ENCODE peak calls at places on chromosome 22, in nine cellular contexts. N is ovary, E is stomach, Q is A549, K is H1, C is suprapubic skin, F is tibial nerve, S is transverse colon, G is SK-N-SH. T is an unnamed sample.

GRCh38 chr22:27551402-27551801 is 250.2 kb downstream of the MN1 start:
- DNase-seq in N (no peak), E (no peak), Q (no peak), K (no peak), C (no peak), F (no peak), S (no peak), G (no peak), T (no peak)

GRCh38 chr22:29689201-29689871 is 30.5 kb upstream of the CABP7 start:
- DNase-seq in N (no peak), E (no peak), Q (no peak), K (no peak), C (no peak), F (no peak), S (no peak), G (no peak), T (no peak)

GRCh38 chr22:32804823-32805585 is 3.5 kb downstream of the TIMP3 start:
- DNase-seq in N (no peak), E (no peak), Q (no peak), K (no peak), C (no peak), F (no peak), S (no peak), G (no peak), T (no peak)

GRCh38 chr22:27534720-27535125 is 266.8 kb downstream of the MN1 start:
- DNase-seq in N (no peak), E (no peak), Q (no peak), K (no peak), C (no peak), F (no peak), S (no peak), G (no peak), T (no peak)

GRCh38 chr22:27394806-27395404 is 406.7 kb downstream of the MN1 start:
- DNase-seq in N (no peak), E (no peak), Q (no peak), K (no peak), C (no peak), F (no peak), S (no peak), G (no peak), T (no peak)

GRCh38 chr22:44586337-44586990 is 88.4 kb upstream of the RTL6 start:
- DNase-seq in N (no peak), E (no peak), Q (no peak), K (no peak), C (no peak), F (no peak), S (no peak), G (no peak), T (peak; percentile 56)

GRCh38 chr22:27223317-27224177 is 566.2 kb downstream of the MIAT start:
- DNase-seq in N (no peak), E (no peak), Q (no peak), K (no peak), C (no peak), F (no peak), S (no peak), G (no peak), T (no peak)

GRCh38 chr22:44462246-44463015 is 35.6 kb downstream of the RTL6 start:
- DNase-seq in N (no peak), E (peak; percentile 20), Q (no peak), K (no peak), C (no peak), F (no peak), S (no peak), G (no peak), T (no peak)

GRCh38 chr22:49997932-49998717 is 14.4 kb downstream of the IL17REL start:
- DNase-seq in N (no peak), E (no peak), Q (no peak), K (no peak), C (no peak), F (no peak), S (no peak), G (peak; percentile 28), T (no peak)

GRCh38 chr22:44516841-44517240 is 18.8 kb upstream of the RTL6 start:
- DNase-seq in N (no peak), E (no peak), Q (no peak), K (no peak), C (no peak), F (no peak), S (no peak), G (no peak), T (no peak)

GRCh38 chr22:40603088-40603605 is 33.4 kb downstream of the MRTFA start:
- DNase-seq in N (no peak), E (no peak), Q (no peak), K (no peak), C (no peak), F (no peak), S (no peak), G (no peak), T (no peak)

GRCh38 chr22:42357634-42358296 is 74.4 kb downstream of the NFAM1 start:
- DNase-seq in N (no peak), E (peak; percentile 87), Q (no peak), K (no peak), C (no peak), F (no peak), S (no peak), G (no peak), T (peak; percentile 78)

GRCh38 chr22:31921106-31921505 is 23.2 kb upstream of the YWHAH start:
- DNase-seq in N (no peak), E (no peak), Q (no peak), K (no peak), C (no peak), F (no peak), S (no peak), G (no peak), T (no peak)

GRCh38 chr22:41482319-41482935 is 13.5 kb downstream of the ACO2 start:
- DNase-seq in N (no peak), E (no peak), Q (no peak), K (no peak), C (no peak), F (no peak), S (no peak), G (no peak), T (no peak)

GRCh38 chr22:44723801-44724200 is 21.8 kb downstream of the PRR5 start:
- DNase-seq in N (no peak), E (no peak), Q (peak; percentile 39), K (no peak), C (no peak), F (no peak), S (no peak), G (peak; percentile 61), T (no peak)

DNA sequence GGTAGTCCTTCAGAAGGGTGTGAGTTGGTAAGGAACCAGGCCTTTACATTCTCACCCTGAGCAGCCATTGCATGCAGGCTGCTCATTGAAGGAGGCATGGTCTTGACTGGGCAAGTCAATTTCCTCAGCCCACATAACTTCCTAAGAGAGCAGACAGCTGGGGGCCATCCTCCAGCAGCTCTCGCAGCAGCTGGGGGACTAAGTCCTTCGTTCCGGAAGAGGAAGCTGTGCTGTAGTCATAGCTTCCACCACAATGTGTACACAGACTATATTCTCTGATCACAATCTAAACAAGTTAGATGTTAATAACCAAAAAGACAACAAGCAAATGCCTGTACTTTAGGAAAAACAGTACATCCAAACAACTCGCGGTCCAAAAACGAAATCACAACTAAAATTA is 30.1 kb upstream of the MPPED1 start:
- DNase-seq in N (no peak), E (no peak), Q (no peak), K (no peak), C (no peak), F (no peak), S (peak; percentile 15), G (no peak), T (peak; percentile 3)
- TF ChIP-seq EP300 in N (no peak), E (no peak), Q (no peak), K (no peak), C (no peak), F (no peak), S (no peak), G (no peak), T (no peak)

GRCh38 chr22:37225481-37225880 is 13.2 kb upstream of the SSTR3 start:
- DNase-seq in N (no peak), E (no peak), Q (no peak), K (no peak), C (no peak), F (no peak), S (peak; percentile 35), G (no peak), T (no peak)
- TF ChIP-seq CTCF in N (no peak), E (no peak), Q (no peak), K (peak; percentile 11), C (no peak), F (no peak), S (no peak), G (peak; percentile 40), T (no peak)

DNA sequence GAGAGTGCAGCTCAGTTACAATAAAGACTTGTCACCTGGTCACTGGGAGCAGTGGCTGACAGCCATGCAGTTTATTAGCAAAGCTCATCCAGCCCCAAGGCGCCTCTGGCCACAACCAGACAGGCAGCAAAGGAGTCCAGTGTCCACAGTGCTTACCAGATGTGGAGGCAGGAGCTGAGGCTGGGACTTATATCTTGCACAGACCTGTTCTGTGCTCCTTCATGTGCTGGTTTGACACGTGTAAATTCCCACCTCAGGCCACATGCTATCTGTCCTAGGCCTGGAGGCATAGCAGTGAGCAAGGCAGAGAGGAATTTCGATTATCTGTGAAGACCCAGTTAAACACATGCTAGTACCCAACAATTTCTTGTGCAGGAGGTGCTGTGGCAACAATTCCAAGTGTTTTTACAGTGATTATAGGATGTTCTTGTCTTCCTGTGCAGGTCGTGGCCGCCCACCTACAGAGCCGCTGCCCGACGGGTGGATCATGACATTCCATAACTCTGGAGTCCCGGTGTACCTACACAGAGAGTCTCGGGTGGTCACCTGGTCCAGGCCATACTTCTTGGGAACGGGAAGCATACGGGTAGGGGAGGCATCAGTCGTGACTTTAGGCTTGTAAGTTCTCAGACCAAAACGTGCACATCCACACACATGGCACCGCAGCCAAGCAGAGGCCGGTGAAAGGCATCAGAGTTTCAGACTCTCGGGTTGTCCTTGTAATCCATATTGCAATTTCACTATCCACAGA is 9.4 kb downstream of the DGCR8 start:
- DNase-seq in N (no peak), E (no peak), Q (no peak), K (no peak), C (no peak), F (no peak), S (no peak), G (no peak), T (no peak)
- TF ChIP-seq EP300 in N (no peak), E (no peak), Q (no peak), K (no peak), C (no peak), F (no peak), S (no peak), G (no peak), T (no peak)

GRCh38 chr22:19503367-19503766 is 20.8 kb downstream of the CLDN5 start:
- DNase-seq in N (no peak), E (no peak), Q (no peak), K (no peak), C (no peak), F (no peak), S (no peak), G (no peak), T (no peak)

GRCh38 chr22:19505735-19506126 is 18.5 kb downstream of the CLDN5 start:
- DNase-seq in N (no peak), E (no peak), Q (no peak), K (no peak), C (no peak), F (no peak), S (no peak), G (no peak), T (no peak)

GRCh38 chr22:19501897-19502447 is 22.2 kb downstream of the CLDN5 start:
- DNase-seq in N (no peak), E (no peak), Q (no peak), K (no peak), C (no peak), F (no peak), S (no peak), G (no peak), T (no peak)

GRCh38 chr22:19504900-19505734 is 19.1 kb downstream of the CLDN5 start:
- DNase-seq in N (no peak), E (no peak), Q (no peak), K (no peak), C (no peak), F (no peak), S (no peak), G (no peak), T (no peak)

GRCh38 chr22:19503869-19504268 is 20.3 kb downstream of the CLDN5 start:
- DNase-seq in N (no peak), E (no peak), Q (no peak), K (no peak), C (no peak), F (no peak), S (no peak), G (no peak), T (no peak)
- TF ChIP-seq CTCF in N (no peak), E (no peak), Q (no peak), K (peak; percentile 52), C (no peak), F (no peak), S (no peak), G (no peak), T (no peak)

T was measured in sigmoid colon.